ENCODE peak calls at places on chromosomes 2 and 18, in seven cellular contexts. One of them, this sample, is unnamed.

GRCh38 chr2:205103699-205104098 is 558.4 kb downstream of the PARD3B start:
- DNase-seq in activated effector memory CD4-positive, alpha-beta T cell treated with anti-CD3 and anti-CD28 coated beads, Interleukin-2, amount 50 U/mL, for 16 hours: no peak
- DNase-seq in activated T-helper 1 cell treated with anti-CD3 and anti-CD28 coated beads, Interleukin-2, amount 50 U/mL, for 16 hours: no peak
- DNase-seq in BJ: no peak
- DNase-seq in Ammon's horn: no peak
- DNase-seq in Peyer's patch: no peak
- DNase-seq in activated CD4-positive, CD25-positive, alpha-beta regulatory T cell: no peak
- DNase-seq in this sample: no peak

GRCh38 chr18:13660510-13660909 is 65.8 kb downstream of the FAM210A start:
- DNase-seq in BJ: no peak
- DNase-seq in activated effector memory CD4-positive, alpha-beta T cell treated with anti-CD3 and anti-CD28 coated beads, Interleukin-2, amount 50 U/mL, for 16 hours: no peak
- DNase-seq in activated T-helper 1 cell treated with anti-CD3 and anti-CD28 coated beads, Interleukin-2, amount 50 U/mL, for 16 hours: no peak
- DNase-seq in Peyer's patch: no peak
- DNase-seq in activated CD4-positive, CD25-positive, alpha-beta regulatory T cell: no peak
- DNase-seq in Ammon's horn: peak
- DNase-seq in this sample: peak

GRCh38 chr2:22499082-22499844 is 885.7 kb upstream of the KLHL29 start:
- DNase-seq in Ammon's horn: peak
- DNase-seq in activated T-helper 1 cell treated with anti-CD3 and anti-CD28 coated beads, Interleukin-2, amount 50 U/mL, for 16 hours: no peak
- DNase-seq in Peyer's patch: no peak
- DNase-seq in BJ: no peak
- DNase-seq in activated CD4-positive, CD25-positive, alpha-beta regulatory T cell: no peak
- DNase-seq in activated effector memory CD4-positive, alpha-beta T cell treated with anti-CD3 and anti-CD28 coated beads, Interleukin-2, amount 50 U/mL, for 16 hours: no peak
- DNase-seq in this sample: no peak

GRCh38 chr2:200435379-200435778 is 74.5 kb downstream of the KCTD18 start:
- DNase-seq in Ammon's horn: no peak
- DNase-seq in BJ: no peak
- DNase-seq in Peyer's patch: no peak
- DNase-seq in activated T-helper 1 cell treated with anti-CD3 and anti-CD28 coated beads, Interleukin-2, amount 50 U/mL, for 16 hours: no peak
- DNase-seq in activated effector memory CD4-positive, alpha-beta T cell treated with anti-CD3 and anti-CD28 coated beads, Interleukin-2, amount 50 U/mL, for 16 hours: no peak
- DNase-seq in activated CD4-positive, CD25-positive, alpha-beta regulatory T cell: no peak
- DNase-seq in this sample: no peak

GRCh38 chr2:237669129-237669627 is 41.8 kb downstream of the LRRFIP1 start:
- DNase-seq in BJ: no peak
- DNase-seq in Peyer's patch: no peak
- DNase-seq in activated effector memory CD4-positive, alpha-beta T cell treated with anti-CD3 and anti-CD28 coated beads, Interleukin-2, amount 50 U/mL, for 16 hours: no peak
- DNase-seq in activated T-helper 1 cell treated with anti-CD3 and anti-CD28 coated beads, Interleukin-2, amount 50 U/mL, for 16 hours: no peak
- DNase-seq in activated CD4-positive, CD25-positive, alpha-beta regulatory T cell: no peak
- DNase-seq in Ammon's horn: no peak
- DNase-seq in this sample: no peak

GRCh38 chr2:71922091-71922490 is 225.6 kb downstream of the CYP26B1 start:
- DNase-seq in activated CD4-positive, CD25-positive, alpha-beta regulatory T cell: no peak
- DNase-seq in BJ: no peak
- DNase-seq in activated effector memory CD4-positive, alpha-beta T cell treated with anti-CD3 and anti-CD28 coated beads, Interleukin-2, amount 50 U/mL, for 16 hours: peak
- DNase-seq in Peyer's patch: no peak
- DNase-seq in Ammon's horn: no peak
- DNase-seq in activated T-helper 1 cell treated with anti-CD3 and anti-CD28 coated beads, Interleukin-2, amount 50 U/mL, for 16 hours: no peak
- DNase-seq in this sample: no peak

GRCh38 chr2:56099967-56100366 is 83.8 kb upstream of the CCDC85A start:
- DNase-seq in activated T-helper 1 cell treated with anti-CD3 and anti-CD28 coated beads, Interleukin-2, amount 50 U/mL, for 16 hours: no peak
- DNase-seq in activated CD4-positive, CD25-positive, alpha-beta regulatory T cell: no peak
- DNase-seq in Ammon's horn: no peak
- DNase-seq in activated effector memory CD4-positive, alpha-beta T cell treated with anti-CD3 and anti-CD28 coated beads, Interleukin-2, amount 50 U/mL, for 16 hours: no peak
- DNase-seq in Peyer's patch: no peak
- DNase-seq in BJ: no peak
- DNase-seq in this sample: no peak

GRCh38 chr18:27645929-27646328 is 460.8 kb upstream of the CHST9 start:
- DNase-seq in activated T-helper 1 cell treated with anti-CD3 and anti-CD28 coated beads, Interleukin-2, amount 50 U/mL, for 16 hours: no peak
- DNase-seq in activated CD4-positive, CD25-positive, alpha-beta regulatory T cell: no peak
- DNase-seq in activated effector memory CD4-positive, alpha-beta T cell treated with anti-CD3 and anti-CD28 coated beads, Interleukin-2, amount 50 U/mL, for 16 hours: no peak
- DNase-seq in Ammon's horn: no peak
- DNase-seq in BJ: no peak
- DNase-seq in Peyer's patch: no peak
- DNase-seq in this sample: no peak

GRCh38 chr2:105409717-105410116 is 10.9 kb upstream of the FHL2 start:
- DNase-seq in activated T-helper 1 cell treated with anti-CD3 and anti-CD28 coated beads, Interleukin-2, amount 50 U/mL, for 16 hours: no peak
- DNase-seq in activated CD4-positive, CD25-positive, alpha-beta regulatory T cell: no peak
- DNase-seq in Ammon's horn: peak
- DNase-seq in BJ: peak
- DNase-seq in Peyer's patch: no peak
- DNase-seq in activated effector memory CD4-positive, alpha-beta T cell treated with anti-CD3 and anti-CD28 coated beads, Interleukin-2, amount 50 U/mL, for 16 hours: no peak
- DNase-seq in this sample: peak

GRCh38 chr2:119943058-119943457 is 69.8 kb upstream of the EPB41L5 start:
- DNase-seq in BJ: peak
- DNase-seq in Peyer's patch: no peak
- DNase-seq in activated T-helper 1 cell treated with anti-CD3 and anti-CD28 coated beads, Interleukin-2, amount 50 U/mL, for 16 hours: no peak
- DNase-seq in activated effector memory CD4-positive, alpha-beta T cell treated with anti-CD3 and anti-CD28 coated beads, Interleukin-2, amount 50 U/mL, for 16 hours: no peak
- DNase-seq in Ammon's horn: no peak
- DNase-seq in activated CD4-positive, CD25-positive, alpha-beta regulatory T cell: no peak
- DNase-seq in this sample: no peak

GRCh38 chr2:19543271-19544019 is 185.0 kb upstream of the OSR1 start:
- DNase-seq in activated effector memory CD4-positive, alpha-beta T cell treated with anti-CD3 and anti-CD28 coated beads, Interleukin-2, amount 50 U/mL, for 16 hours: no peak
- DNase-seq in activated CD4-positive, CD25-positive, alpha-beta regulatory T cell: no peak
- DNase-seq in Ammon's horn: no peak
- DNase-seq in BJ: no peak
- DNase-seq in activated T-helper 1 cell treated with anti-CD3 and anti-CD28 coated beads, Interleukin-2, amount 50 U/mL, for 16 hours: no peak
- DNase-seq in Peyer's patch: no peak
- DNase-seq in this sample: peak

GRCh38 chr2:179352181-179352580 is 87.5 kb upstream of the SESTD1 start:
- DNase-seq in activated effector memory CD4-positive, alpha-beta T cell treated with anti-CD3 and anti-CD28 coated beads, Interleukin-2, amount 50 U/mL, for 16 hours: no peak
- DNase-seq in activated CD4-positive, CD25-positive, alpha-beta regulatory T cell: no peak
- DNase-seq in Ammon's horn: no peak
- DNase-seq in BJ: no peak
- DNase-seq in activated T-helper 1 cell treated with anti-CD3 and anti-CD28 coated beads, Interleukin-2, amount 50 U/mL, for 16 hours: no peak
- DNase-seq in Peyer's patch: no peak
- DNase-seq in this sample: no peak

GRCh38 chr2:178836807-178837206 is 29.6 kb upstream of the TTN start:
- DNase-seq in Peyer's patch: no peak
- DNase-seq in activated CD4-positive, CD25-positive, alpha-beta regulatory T cell: no peak
- DNase-seq in BJ: no peak
- DNase-seq in activated effector memory CD4-positive, alpha-beta T cell treated with anti-CD3 and anti-CD28 coated beads, Interleukin-2, amount 50 U/mL, for 16 hours: no peak
- DNase-seq in activated T-helper 1 cell treated with anti-CD3 and anti-CD28 coated beads, Interleukin-2, amount 50 U/mL, for 16 hours: no peak
- DNase-seq in Ammon's horn: no peak
- DNase-seq in this sample: no peak

GRCh38 chr18:711330-711692 is 1.1 kb downstream of the ENOSF1 start:
- DNase-seq in activated effector memory CD4-positive, alpha-beta T cell treated with anti-CD3 and anti-CD28 coated beads, Interleukin-2, amount 50 U/mL, for 16 hours: no peak
- DNase-seq in activated T-helper 1 cell treated with anti-CD3 and anti-CD28 coated beads, Interleukin-2, amount 50 U/mL, for 16 hours: no peak
- DNase-seq in BJ: no peak
- DNase-seq in activated CD4-positive, CD25-positive, alpha-beta regulatory T cell: no peak
- DNase-seq in Peyer's patch: no peak
- DNase-seq in Ammon's horn: peak
- DNase-seq in this sample: no peak

GRCh38 chr2:64525323-64525625 is 1.1 kb downstream of the AFTPH start:
- DNase-seq in Peyer's patch: no peak
- DNase-seq in Ammon's horn: no peak
- DNase-seq in activated T-helper 1 cell treated with anti-CD3 and anti-CD28 coated beads, Interleukin-2, amount 50 U/mL, for 16 hours: no peak
- DNase-seq in activated effector memory CD4-positive, alpha-beta T cell treated with anti-CD3 and anti-CD28 coated beads, Interleukin-2, amount 50 U/mL, for 16 hours: peak
- DNase-seq in BJ: no peak
- DNase-seq in activated CD4-positive, CD25-positive, alpha-beta regulatory T cell: no peak
- DNase-seq in this sample: no peak

GRCh38 chr2:36343601-36344000 is 12.0 kb upstream of the CRIM1 start:
- DNase-seq in Ammon's horn: no peak
- DNase-seq in Peyer's patch: no peak
- DNase-seq in BJ: no peak
- DNase-seq in activated CD4-positive, CD25-positive, alpha-beta regulatory T cell: no peak
- DNase-seq in activated T-helper 1 cell treated with anti-CD3 and anti-CD28 coated beads, Interleukin-2, amount 50 U/mL, for 16 hours: no peak
- DNase-seq in activated effector memory CD4-positive, alpha-beta T cell treated with anti-CD3 and anti-CD28 coated beads, Interleukin-2, amount 50 U/mL, for 16 hours: no peak
- DNase-seq in this sample: no peak

GRCh38 chr2:168632733-168633132 is 169.7 kb upstream of the NOSTRIN start:
- DNase-seq in Ammon's horn: no peak
- DNase-seq in Peyer's patch: no peak
- DNase-seq in activated T-helper 1 cell treated with anti-CD3 and anti-CD28 coated beads, Interleukin-2, amount 50 U/mL, for 16 hours: no peak
- DNase-seq in activated effector memory CD4-positive, alpha-beta T cell treated with anti-CD3 and anti-CD28 coated beads, Interleukin-2, amount 50 U/mL, for 16 hours: no peak
- DNase-seq in activated CD4-positive, CD25-positive, alpha-beta regulatory T cell: no peak
- DNase-seq in BJ: peak
- DNase-seq in this sample: no peak

GRCh38 chr2:20457661-20458630 is 11.1 kb downstream of the RHOB start:
- DNase-seq in Ammon's horn: no peak
- DNase-seq in activated CD4-positive, CD25-positive, alpha-beta regulatory T cell: no peak
- DNase-seq in BJ: no peak
- DNase-seq in activated effector memory CD4-positive, alpha-beta T cell treated with anti-CD3 and anti-CD28 coated beads, Interleukin-2, amount 50 U/mL, for 16 hours: no peak
- DNase-seq in activated T-helper 1 cell treated with anti-CD3 and anti-CD28 coated beads, Interleukin-2, amount 50 U/mL, for 16 hours: no peak
- DNase-seq in Peyer's patch: no peak
- DNase-seq in this sample: no peak

GRCh38 chr2:227578642-227579041 is 20.1 kb upstream of the SCYGR2 start:
- DNase-seq in activated effector memory CD4-positive, alpha-beta T cell treated with anti-CD3 and anti-CD28 coated beads, Interleukin-2, amount 50 U/mL, for 16 hours: no peak
- DNase-seq in BJ: no peak
- DNase-seq in Peyer's patch: no peak
- DNase-seq in activated CD4-positive, CD25-positive, alpha-beta regulatory T cell: no peak
- DNase-seq in activated T-helper 1 cell treated with anti-CD3 and anti-CD28 coated beads, Interleukin-2, amount 50 U/mL, for 16 hours: no peak
- DNase-seq in Ammon's horn: no peak
- DNase-seq in this sample: no peak

GRCh38 chr2:241893265-241893664 is 23.7 kb downstream of the RTP5 start:
- DNase-seq in activated CD4-positive, CD25-positive, alpha-beta regulatory T cell: no peak
- DNase-seq in Ammon's horn: no peak
- DNase-seq in BJ: no peak
- DNase-seq in activated T-helper 1 cell treated with anti-CD3 and anti-CD28 coated beads, Interleukin-2, amount 50 U/mL, for 16 hours: no peak
- DNase-seq in activated effector memory CD4-positive, alpha-beta T cell treated with anti-CD3 and anti-CD28 coated beads, Interleukin-2, amount 50 U/mL, for 16 hours: peak
- DNase-seq in Peyer's patch: peak
- DNase-seq in this sample: no peak

GRCh38 chr2:38074047-38074774 is 1.7 kb downstream of the CYP1B1 start:
- DNase-seq in activated T-helper 1 cell treated with anti-CD3 and anti-CD28 coated beads, Interleukin-2, amount 50 U/mL, for 16 hours: no peak
- DNase-seq in Ammon's horn: no peak
- DNase-seq in Peyer's patch: no peak
- DNase-seq in activated effector memory CD4-positive, alpha-beta T cell treated with anti-CD3 and anti-CD28 coated beads, Interleukin-2, amount 50 U/mL, for 16 hours: no peak
- DNase-seq in BJ: no peak
- DNase-seq in activated CD4-positive, CD25-positive, alpha-beta regulatory T cell: no peak
- DNase-seq in this sample: no peak

GRCh38 chr18:26133652-26134051 is at the start of gene PSMA8:
- DNase-seq in BJ: no peak
- DNase-seq in Peyer's patch: no peak
- DNase-seq in activated CD4-positive, CD25-positive, alpha-beta regulatory T cell: peak
- DNase-seq in Ammon's horn: no peak
- DNase-seq in activated T-helper 1 cell treated with anti-CD3 and anti-CD28 coated beads, Interleukin-2, amount 50 U/mL, for 16 hours: peak
- DNase-seq in activated effector memory CD4-positive, alpha-beta T cell treated with anti-CD3 and anti-CD28 coated beads, Interleukin-2, amount 50 U/mL, for 16 hours: peak
- DNase-seq in this sample: no peak

GRCh38 chr2:205763708-205764501 is 81.6 kb downstream of the NRP2 start:
- DNase-seq in Ammon's horn: peak
- DNase-seq in activated effector memory CD4-positive, alpha-beta T cell treated with anti-CD3 and anti-CD28 coated beads, Interleukin-2, amount 50 U/mL, for 16 hours: no peak
- DNase-seq in Peyer's patch: peak
- DNase-seq in activated CD4-positive, CD25-positive, alpha-beta regulatory T cell: no peak
- DNase-seq in BJ: peak
- DNase-seq in activated T-helper 1 cell treated with anti-CD3 and anti-CD28 coated beads, Interleukin-2, amount 50 U/mL, for 16 hours: no peak
- DNase-seq in this sample: peak

GRCh38 chr2:150601280-150602038 is 114.0 kb upstream of the RND3 start:
- DNase-seq in Ammon's horn: no peak
- DNase-seq in Peyer's patch: no peak
- DNase-seq in activated effector memory CD4-positive, alpha-beta T cell treated with anti-CD3 and anti-CD28 coated beads, Interleukin-2, amount 50 U/mL, for 16 hours: no peak
- DNase-seq in activated CD4-positive, CD25-positive, alpha-beta regulatory T cell: no peak
- DNase-seq in activated T-helper 1 cell treated with anti-CD3 and anti-CD28 coated beads, Interleukin-2, amount 50 U/mL, for 16 hours: no peak
- DNase-seq in BJ: peak
- DNase-seq in this sample: no peak

GRCh38 chr2:174614261-174614660 is 16.7 kb upstream of the WIPF1 start:
- DNase-seq in activated effector memory CD4-positive, alpha-beta T cell treated with anti-CD3 and anti-CD28 coated beads, Interleukin-2, amount 50 U/mL, for 16 hours: no peak
- DNase-seq in Ammon's horn: no peak
- DNase-seq in BJ: peak
- DNase-seq in activated T-helper 1 cell treated with anti-CD3 and anti-CD28 coated beads, Interleukin-2, amount 50 U/mL, for 16 hours: no peak
- DNase-seq in Peyer's patch: no peak
- DNase-seq in activated CD4-positive, CD25-positive, alpha-beta regulatory T cell: no peak
- DNase-seq in this sample: peak

GRCh38 chr2:118565301-118565700 is 282.1 kb downstream of the EN1 start:
- DNase-seq in Peyer's patch: no peak
- DNase-seq in activated effector memory CD4-positive, alpha-beta T cell treated with anti-CD3 and anti-CD28 coated beads, Interleukin-2, amount 50 U/mL, for 16 hours: no peak
- DNase-seq in activated T-helper 1 cell treated with anti-CD3 and anti-CD28 coated beads, Interleukin-2, amount 50 U/mL, for 16 hours: no peak
- DNase-seq in activated CD4-positive, CD25-positive, alpha-beta regulatory T cell: no peak
- DNase-seq in Ammon's horn: no peak
- DNase-seq in BJ: no peak
- DNase-seq in this sample: no peak

GRCh38 chr2:147170932-147171331 is 673.9 kb upstream of the ACVR2A start:
- DNase-seq in Peyer's patch: no peak
- DNase-seq in BJ: no peak
- DNase-seq in activated T-helper 1 cell treated with anti-CD3 and anti-CD28 coated beads, Interleukin-2, amount 50 U/mL, for 16 hours: no peak
- DNase-seq in Ammon's horn: no peak
- DNase-seq in activated CD4-positive, CD25-positive, alpha-beta regulatory T cell: no peak
- DNase-seq in activated effector memory CD4-positive, alpha-beta T cell treated with anti-CD3 and anti-CD28 coated beads, Interleukin-2, amount 50 U/mL, for 16 hours: no peak
- DNase-seq in this sample: no peak

GRCh38 chr2:128623776-128624424 is 305.2 kb upstream of the HS6ST1 start:
- DNase-seq in activated CD4-positive, CD25-positive, alpha-beta regulatory T cell: no peak
- DNase-seq in BJ: peak
- DNase-seq in activated T-helper 1 cell treated with anti-CD3 and anti-CD28 coated beads, Interleukin-2, amount 50 U/mL, for 16 hours: no peak
- DNase-seq in Ammon's horn: no peak
- DNase-seq in activated effector memory CD4-positive, alpha-beta T cell treated with anti-CD3 and anti-CD28 coated beads, Interleukin-2, amount 50 U/mL, for 16 hours: no peak
- DNase-seq in Peyer's patch: peak
- DNase-seq in this sample: peak

GRCh38 chr18:25560369-25560768 is 208.4 kb upstream of the ZNF521 start:
- DNase-seq in Peyer's patch: no peak
- DNase-seq in activated effector memory CD4-positive, alpha-beta T cell treated with anti-CD3 and anti-CD28 coated beads, Interleukin-2, amount 50 U/mL, for 16 hours: no peak
- DNase-seq in BJ: no peak
- DNase-seq in activated T-helper 1 cell treated with anti-CD3 and anti-CD28 coated beads, Interleukin-2, amount 50 U/mL, for 16 hours: no peak
- DNase-seq in Ammon's horn: peak
- DNase-seq in activated CD4-positive, CD25-positive, alpha-beta regulatory T cell: no peak
- DNase-seq in this sample: no peak

GRCh38 chr2:174035981-174036742 is 71.0 kb upstream of the SP3 start:
- DNase-seq in BJ: no peak
- DNase-seq in activated CD4-positive, CD25-positive, alpha-beta regulatory T cell: no peak
- DNase-seq in activated effector memory CD4-positive, alpha-beta T cell treated with anti-CD3 and anti-CD28 coated beads, Interleukin-2, amount 50 U/mL, for 16 hours: no peak
- DNase-seq in Peyer's patch: no peak
- DNase-seq in activated T-helper 1 cell treated with anti-CD3 and anti-CD28 coated beads, Interleukin-2, amount 50 U/mL, for 16 hours: no peak
- DNase-seq in Ammon's horn: no peak
- DNase-seq in this sample: no peak

GRCh38 chr2:185208261-185208660 is 530.3 kb upstream of the FSIP2 start:
- DNase-seq in activated T-helper 1 cell treated with anti-CD3 and anti-CD28 coated beads, Interleukin-2, amount 50 U/mL, for 16 hours: no peak
- DNase-seq in Peyer's patch: no peak
- DNase-seq in activated CD4-positive, CD25-positive, alpha-beta regulatory T cell: no peak
- DNase-seq in Ammon's horn: peak
- DNase-seq in activated effector memory CD4-positive, alpha-beta T cell treated with anti-CD3 and anti-CD28 coated beads, Interleukin-2, amount 50 U/mL, for 16 hours: no peak
- DNase-seq in BJ: no peak
- DNase-seq in this sample: no peak

GRCh38 chr2:136291871-136292270 is 173.9 kb upstream of the CXCR4 start:
- DNase-seq in activated effector memory CD4-positive, alpha-beta T cell treated with anti-CD3 and anti-CD28 coated beads, Interleukin-2, amount 50 U/mL, for 16 hours: no peak
- DNase-seq in BJ: no peak
- DNase-seq in activated T-helper 1 cell treated with anti-CD3 and anti-CD28 coated beads, Interleukin-2, amount 50 U/mL, for 16 hours: no peak
- DNase-seq in activated CD4-positive, CD25-positive, alpha-beta regulatory T cell: no peak
- DNase-seq in Ammon's horn: no peak
- DNase-seq in Peyer's patch: no peak
- DNase-seq in this sample: no peak

GRCh38 chr2:217090024-217090473 is 230.2 kb upstream of the TNP1 start:
- DNase-seq in Ammon's horn: no peak
- DNase-seq in activated effector memory CD4-positive, alpha-beta T cell treated with anti-CD3 and anti-CD28 coated beads, Interleukin-2, amount 50 U/mL, for 16 hours: no peak
- DNase-seq in activated CD4-positive, CD25-positive, alpha-beta regulatory T cell: no peak
- DNase-seq in activated T-helper 1 cell treated with anti-CD3 and anti-CD28 coated beads, Interleukin-2, amount 50 U/mL, for 16 hours: no peak
- DNase-seq in BJ: no peak
- DNase-seq in Peyer's patch: no peak
- DNase-seq in this sample: no peak